ENCODE peak calls at places on chromosomes 6 and 20, in six cellular contexts. A is H1, B is WTC11, C is GM12878, L is HepG2, X is K562. P is an unnamed sample.

GRCh38 chr6:170405311-170405975 is 98.9 kb downstream of the FAM120B start:
- DNase-seq in A (no peak), B (no peak), C (no peak), L (no peak), X (no peak), P (no peak)

GRCh38 chr6:46393940-46394337 is 97.3 kb downstream of the RCAN2 start:
- DNase-seq in A (no peak), B (no peak), C (no peak), L (no peak), X (no peak), P (no peak)

GRCh38 chr6:13194852-13195251 is 133.5 kb downstream of the TBC1D7 start:
- DNase-seq in A (no peak), B (peak), C (no peak), L (peak), X (peak), P (peak)

GRCh38 chr6:161128680-161129196 is 137.2 kb downstream of the MAP3K4 start:
- DNase-seq in A (no peak), B (no peak), C (no peak), L (no peak), X (no peak), P (peak)

GRCh38 chr6:87730310-87730709 is 28.3 kb upstream of the AKIRIN2 start:
- DNase-seq in A (no peak), B (no peak), C (no peak), L (peak), X (no peak), P (no peak)

GRCh38 chr6:85544776-85545175 is 48.9 kb downstream of the SNX14 start:
- DNase-seq in A (no peak), B (no peak), C (no peak), L (no peak), X (no peak), P (no peak)

GRCh38 chr6:71079707-71080106 is 122.8 kb upstream of the B3GAT2 start:
- DNase-seq in A (no peak), B (no peak), C (no peak), L (no peak), X (no peak), P (no peak)

GRCh38 chr6:147222160-147222838 is 18.1 kb downstream of the STXBP5 start:
- DNase-seq in A (no peak), B (no peak), C (no peak), L (peak), X (peak), P (no peak)

GRCh38 chr6:105794263-105794662 is 291.9 kb upstream of the PRDM1 start:
- DNase-seq in A (peak), B (peak), C (no peak), L (peak), X (no peak), P (no peak)

GRCh38 chr6:31473780-31474725 is 23.9 kb upstream of the MICB start:
- DNase-seq in A (peak), B (no peak), C (no peak), L (no peak), X (no peak), P (no peak)

GRCh38 chr6:54993948-54994347 is 147.4 kb downstream of the FAM83B start:
- DNase-seq in A (no peak), B (no peak), C (no peak), L (no peak), X (no peak), P (no peak)

GRCh38 chr6:5471637-5472430 is 210.5 kb downstream of the FARS2 start:
- DNase-seq in A (no peak), B (peak), C (no peak), L (no peak), X (no peak), P (no peak)

GRCh38 chr20:884983-885952 is 30.9 kb downstream of the ANGPT4 start:
- DNase-seq in A (peak), B (peak), C (no peak), L (no peak), X (no peak), P (no peak)

GRCh38 chr6:42331019-42331418 is 113.4 kb upstream of the MRPS10 start:
- DNase-seq in A (no peak), B (no peak), C (no peak), L (no peak), X (no peak), P (no peak)

GRCh38 chr6:36334343-36334742 is 2.3 kb downstream of the BNIP5 start:
- DNase-seq in A (no peak), B (no peak), C (no peak), L (no peak), X (no peak), P (no peak)

GRCh38 chr6:142786476-142786875 is 158.5 kb downstream of the HIVEP2 start:
- DNase-seq in A (no peak), B (no peak), C (no peak), L (no peak), X (no peak), P (no peak)

GRCh38 chr6:19719691-19720127 is 117.5 kb upstream of the ID4 start:
- DNase-seq in A (peak), B (peak), C (no peak), L (no peak), X (no peak), P (no peak)

GRCh38 chr6:160931378-160932343 is 59.9 kb upstream of the MAP3K4 start:
- DNase-seq in A (no peak), B (no peak), C (no peak), L (no peak), X (no peak), P (no peak)

GRCh38 chr20:290081-290831 is at the start of gene C20orf96:
- DNase-seq in A (peak), B (peak), C (peak), L (peak), X (peak), P (peak)

GRCh38 chr6:42996513-42996912 is 12.1 kb downstream of the PPP2R5D start:
- DNase-seq in A (no peak), B (no peak), C (no peak), L (no peak), X (no peak), P (no peak)

GRCh38 chr6:106128981-106129761 is 43.0 kb downstream of the PRDM1 start:
- DNase-seq in A (no peak), B (no peak), C (no peak), L (no peak), X (no peak), P (no peak)

GRCh38 chr6:158242071-158242606 is 70.1 kb upstream of the TULP4 start:
- DNase-seq in A (no peak), B (no peak), C (no peak), L (peak), X (no peak), P (no peak)

GRCh38 chr6:40054186-40054585 is 119.9 kb upstream of the MOCS1 start:
- DNase-seq in A (no peak), B (no peak), C (no peak), L (no peak), X (no peak), P (no peak)

GRCh38 chr6:145044606-145045275 is 690.6 kb downstream of the EPM2A start:
- DNase-seq in A (no peak), B (no peak), C (no peak), L (no peak), X (no peak), P (no peak)

GRCh38 chr6:106533079-106533478 is 96.2 kb downstream of the RTN4IP1 start:
- DNase-seq in A (no peak), B (no peak), C (no peak), L (no peak), X (no peak), P (no peak)

GRCh38 chr6:20116792-20117191 is 95.5 kb downstream of the MBOAT1 start:
- DNase-seq in A (no peak), B (no peak), C (no peak), L (no peak), X (no peak), P (no peak)

GRCh38 chr6:50819527-50819905 is 845 bp downstream of the TFAP2B start:
- DNase-seq in A (peak), B (peak), C (no peak), L (no peak), X (no peak), P (no peak)

GRCh38 chr6:101391772-101392560 is 1.5 kb upstream of the GRIK2 start:
- DNase-seq in A (peak), B (peak), C (no peak), L (no peak), X (no peak), P (no peak)

GRCh38 chr6:125165256-125165655 is 11.7 kb downstream of the TPD52L1 start:
- DNase-seq in A (no peak), B (no peak), C (no peak), L (no peak), X (no peak), P (no peak)

GRCh38 chr6:28648035-28648877 is 122.6 kb downstream of the GPX5 start:
- DNase-seq in A (peak), B (peak), C (peak), L (peak), X (peak), P (peak)

GRCh38 chr6:153172815-153173214 is 41.7 kb upstream of the RGS17 start:
- DNase-seq in A (no peak), B (no peak), C (no peak), L (no peak), X (no peak), P (no peak)

GRCh38 chr6:153167026-153167891 is 36.2 kb upstream of the RGS17 start:
- DNase-seq in A (no peak), B (no peak), C (no peak), L (peak), X (no peak), P (peak)

GRCh38 chr6:153167907-153168306 is 36.8 kb upstream of the RGS17 start:
- DNase-seq in A (no peak), B (no peak), C (no peak), L (no peak), X (no peak), P (no peak)

GRCh38 chr6:153170511-153170910 is 39.4 kb upstream of the RGS17 start:
- DNase-seq in A (no peak), B (no peak), C (no peak), L (no peak), X (no peak), P (peak)
- TF ChIP-seq MAX in A (no peak), B (no peak), C (no peak), L (no peak), X (no peak), P (peak)

DNA sequence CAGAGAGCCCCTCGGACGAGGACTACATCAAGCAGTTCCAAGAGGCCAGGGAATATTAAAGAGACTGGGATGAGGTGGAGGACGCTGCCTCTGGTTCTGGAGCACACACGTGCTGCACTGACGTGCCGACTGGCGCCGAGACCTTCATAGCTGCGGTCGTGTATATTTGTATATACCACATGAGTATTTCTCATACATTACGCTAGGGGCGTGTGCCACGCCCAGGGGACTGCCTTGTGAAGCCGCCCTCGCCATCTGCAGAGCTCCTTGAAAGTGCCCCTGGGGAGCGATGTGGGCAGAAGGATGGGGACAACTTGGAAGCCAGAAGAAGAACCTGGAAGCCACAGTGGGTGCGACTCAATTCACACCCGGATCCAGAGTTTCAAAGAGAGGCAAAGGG is 78.3 kb downstream of the ISM1 start:
- DNase-seq in A (no peak), B (no peak), C (no peak), L (no peak), X (no peak), P (no peak)
- TF ChIP-seq ATF3 in A (no peak), B (no peak), C (no peak), L (no peak), X (no peak), P (no peak)

DNA sequence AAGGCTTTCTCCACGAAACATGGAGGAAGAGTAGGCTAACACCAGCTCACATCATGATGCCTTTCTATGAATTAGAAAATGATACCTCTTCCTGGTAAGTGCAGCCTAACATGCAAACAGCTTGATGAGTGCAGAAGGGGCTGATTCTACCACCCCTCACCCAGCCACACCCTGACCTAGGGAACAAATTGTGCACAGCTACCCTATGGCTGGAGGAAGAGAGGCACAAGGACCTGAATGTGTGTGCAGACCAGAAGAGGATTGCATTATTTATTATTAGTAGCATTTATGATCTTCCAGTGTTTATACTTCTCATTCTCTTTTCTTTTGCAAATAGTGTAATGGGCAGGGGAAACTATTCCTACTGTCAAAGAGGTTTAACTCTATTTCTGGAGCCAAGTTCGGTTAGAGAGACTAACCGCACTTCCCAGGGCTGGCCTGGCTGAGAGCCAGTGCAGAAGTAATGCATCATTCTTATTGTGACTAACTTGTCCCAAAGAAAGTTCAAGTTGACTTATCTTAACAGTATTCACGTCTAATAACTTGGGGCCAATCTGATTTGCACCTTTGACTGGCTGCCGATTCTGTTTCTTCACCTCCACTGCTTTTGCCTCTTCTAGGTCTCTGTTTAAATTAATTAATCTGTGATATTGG is 237.5 kb downstream of the CD83 start:
- DNase-seq in A (no peak), B (no peak), C (no peak), L (no peak), X (no peak), P (no peak)
- TF ChIP-seq MAX in A (no peak), B (no peak), C (no peak), L (no peak), X (no peak), P (no peak)

DNA sequence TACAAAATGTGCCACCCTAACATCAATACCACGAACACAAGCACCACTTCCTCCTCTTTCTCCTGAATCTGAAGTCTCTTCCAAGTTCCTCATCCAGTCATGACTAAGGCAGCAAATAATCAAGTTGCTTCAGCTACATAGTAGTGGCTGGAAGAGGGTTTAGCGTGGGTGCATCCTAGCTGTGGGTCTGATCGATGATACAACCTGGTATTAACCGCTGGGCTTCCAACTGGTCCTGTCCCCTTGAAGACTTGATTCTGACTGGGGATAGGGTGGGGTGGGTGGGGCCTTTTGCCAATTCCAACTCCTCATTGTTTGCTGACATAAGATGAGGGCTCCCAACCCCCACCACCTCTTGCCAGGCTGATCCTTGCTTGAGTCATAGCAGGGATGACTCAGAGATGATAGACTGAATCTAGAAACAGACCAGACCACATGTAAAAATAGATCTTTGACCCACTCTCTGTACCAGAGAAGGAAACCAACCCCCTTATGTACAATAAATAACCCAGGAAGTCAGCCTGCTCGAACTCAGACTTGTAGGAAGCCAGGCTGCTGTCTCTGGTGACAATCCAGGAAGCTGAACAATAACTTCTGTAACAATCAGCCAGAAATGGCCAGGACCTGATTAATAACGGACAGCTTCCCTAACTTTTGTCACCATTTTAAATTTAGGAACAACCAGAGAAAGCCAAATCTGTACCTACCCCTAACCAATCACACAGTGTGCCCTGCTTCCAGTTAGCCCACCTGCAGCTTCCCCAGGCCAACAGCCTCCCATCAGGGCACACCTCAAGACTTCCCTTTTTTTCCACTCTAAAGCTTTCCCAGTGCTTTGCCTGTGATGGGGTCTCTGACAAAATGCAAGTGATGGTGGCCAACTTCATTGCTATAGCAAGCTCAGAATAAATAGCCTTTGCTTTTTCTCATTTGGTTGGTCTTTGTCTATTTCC is 68.9 kb upstream of the FAM184A start:
- DNase-seq in A (peak), B (no peak), C (peak), L (peak), X (peak), P (peak)
- TF ChIP-seq ATF3 in A (no peak), B (no peak), C (peak), L (peak), X (no peak), P (no peak)

DNA sequence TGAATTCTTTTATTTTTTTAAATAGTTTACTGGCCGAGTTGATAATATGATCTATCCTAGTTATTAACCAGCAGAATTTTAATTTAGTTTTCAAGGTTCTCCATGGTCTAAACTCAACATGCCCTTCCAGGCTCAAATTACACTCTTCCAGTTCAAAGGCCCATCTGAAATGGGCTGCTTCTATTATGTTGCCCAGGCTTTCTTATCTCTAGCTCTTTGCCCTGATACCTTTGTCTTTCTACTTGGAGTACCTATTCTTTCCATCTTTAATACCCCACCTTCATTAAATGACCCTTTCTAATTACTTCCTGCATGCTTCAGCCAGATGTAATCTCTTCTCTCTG is 541.2 kb upstream of the FLRT3 start:
- DNase-seq in A (no peak), B (no peak), C (no peak), L (no peak), X (no peak), P (no peak)
- TF ChIP-seq MAX in A (no peak), B (no peak), C (no peak), L (no peak), X (no peak), P (no peak)

DNA sequence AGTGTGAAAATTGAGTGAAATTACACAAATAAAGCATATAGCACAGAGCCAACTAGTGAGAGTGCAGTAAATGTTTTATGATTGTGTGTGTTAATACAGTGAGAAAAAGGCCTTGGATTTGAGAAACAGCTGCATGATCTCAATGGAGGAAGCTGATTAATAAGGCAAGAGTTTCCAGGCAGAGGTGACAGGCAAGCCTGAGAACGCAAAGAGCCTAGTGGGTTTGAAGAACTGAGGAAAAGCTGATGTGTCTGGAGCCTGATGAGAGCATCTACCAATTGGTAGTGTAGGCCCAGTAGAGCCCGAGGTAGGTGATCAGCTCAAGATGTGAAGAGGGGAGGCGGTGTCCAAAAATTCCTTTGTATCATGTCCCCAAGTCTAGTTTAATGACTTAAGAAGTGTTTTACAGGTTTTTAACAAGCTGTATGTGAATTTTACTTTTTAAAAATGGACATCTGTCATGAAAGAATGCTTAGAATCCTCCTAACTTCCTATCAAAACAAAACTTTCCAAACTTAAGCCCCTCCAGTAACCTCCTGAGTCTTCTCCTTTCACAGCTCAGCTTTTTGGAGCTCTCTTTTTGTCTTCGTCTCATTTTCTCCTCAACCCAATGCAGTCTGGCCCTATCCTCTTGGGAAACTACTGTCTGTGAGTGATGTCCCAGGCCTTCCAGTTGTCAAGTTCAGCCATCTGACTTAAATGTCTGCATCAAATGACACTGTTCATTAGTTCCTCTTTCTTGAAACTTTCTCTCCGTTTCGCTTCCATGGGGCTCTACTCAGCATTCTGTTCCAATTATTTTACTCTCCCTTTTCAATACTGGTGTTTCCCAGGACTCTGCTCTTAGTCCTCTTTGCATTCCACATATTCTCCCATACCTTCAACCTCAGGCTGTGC is 1.2 kb downstream of the CDC40 start:
- DNase-seq in A (no peak), B (no peak), C (no peak), L (no peak), X (no peak), P (no peak)
- TF ChIP-seq ATF3 in A (no peak), B (no peak), C (no peak), L (no peak), X (no peak), P (no peak)

DNA sequence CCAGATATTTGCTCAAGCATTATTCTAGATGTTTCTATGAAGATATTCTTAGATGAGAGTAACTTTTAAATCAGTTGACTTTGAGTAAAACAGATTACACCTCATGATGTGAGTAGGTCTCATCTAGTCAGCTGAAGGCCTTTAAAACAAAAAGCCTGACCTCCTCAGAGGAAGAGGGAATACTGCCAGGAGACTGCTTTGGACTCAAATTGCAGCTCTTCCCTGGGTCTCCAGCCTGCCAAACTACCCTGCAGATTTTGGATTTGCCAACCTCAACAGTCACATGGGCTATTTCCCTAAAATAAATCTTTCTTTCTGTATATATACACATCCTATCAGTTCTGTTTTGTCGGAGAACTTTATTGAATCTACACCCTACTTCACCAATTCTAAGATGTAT is 182.5 kb upstream of the TENT5A start:
- DNase-seq in A (no peak), B (no peak), C (no peak), L (no peak), X (no peak), P (no peak)
- TF ChIP-seq MAX in A (no peak), B (no peak), C (no peak), L (no peak), X (no peak), P (no peak)

P was measured in HCT116.